ENCODE peak calls at places on chromosome 5, in ten cellular contexts. K, O, S, M, A, J, G, Y, P and V are unnamed samples.

GRCh38 chr5:165404917-165405316 is 1899.5 kb downstream of the MAT2B start:
- DNase-seq in M (no peak), K (no peak), Y (no peak), G (no peak), O (no peak), S (no peak), P (no peak), A (no peak), J (no peak), V (no peak)

GRCh38 chr5:89374144-89374784 is 491.3 kb upstream of the MEF2C start:
- DNase-seq in M (no peak), S (no peak), A (no peak), J (no peak), P (no peak), Y (no peak), G (no peak), K (no peak), O (no peak), V (peak; percentile 74)

GRCh38 chr5:118919016-118919415 is 69.3 kb downstream of the DTWD2 start:
- DNase-seq in K (no peak), O (no peak), M (no peak), A (no peak), J (no peak), G (no peak), S (no peak), Y (no peak), P (no peak), V (no peak)

GRCh38 chr5:10507575-10508024 is 56.3 kb upstream of the ANKRD33B start:
- DNase-seq in M (peak; percentile 75), S (no peak), J (no peak), Y (no peak), A (no peak), G (no peak), P (no peak), K (no peak), O (no peak), V (no peak)

GRCh38 chr5:82720764-82721163 is 356.4 kb downstream of the TMEM167A start:
- DNase-seq in O (no peak), K (no peak), S (no peak), Y (no peak), J (no peak), P (no peak), A (no peak), M (no peak), G (no peak), V (no peak)

GRCh38 chr5:125587631-125588030 is 835.6 kb upstream of the GRAMD2B start:
- DNase-seq in P (no peak), M (no peak), A (no peak), J (no peak), S (no peak), G (no peak), K (no peak), Y (no peak), O (no peak), V (no peak)

GRCh38 chr5:14242871-14243383 is 99.8 kb downstream of the TRIO start:
- DNase-seq in O (no peak), S (no peak), A (no peak), J (no peak), G (no peak), Y (no peak), P (no peak), K (no peak), M (no peak), V (no peak)

GRCh38 chr5:172718527-172719114 is 52.4 kb downstream of the DUSP1 start:
- DNase-seq in Y (no peak), J (no peak), K (no peak), A (no peak), S (no peak), G (no peak), O (no peak), P (no peak), M (no peak), V (no peak)

GRCh38 chr5:96565843-96566242 is 96.3 kb upstream of the CAST start:
- DNase-seq in M (peak; percentile 14), G (no peak), K (no peak), S (no peak), P (no peak), O (peak; percentile 33), A (no peak), J (no peak), Y (no peak), V (no peak)

DNA sequence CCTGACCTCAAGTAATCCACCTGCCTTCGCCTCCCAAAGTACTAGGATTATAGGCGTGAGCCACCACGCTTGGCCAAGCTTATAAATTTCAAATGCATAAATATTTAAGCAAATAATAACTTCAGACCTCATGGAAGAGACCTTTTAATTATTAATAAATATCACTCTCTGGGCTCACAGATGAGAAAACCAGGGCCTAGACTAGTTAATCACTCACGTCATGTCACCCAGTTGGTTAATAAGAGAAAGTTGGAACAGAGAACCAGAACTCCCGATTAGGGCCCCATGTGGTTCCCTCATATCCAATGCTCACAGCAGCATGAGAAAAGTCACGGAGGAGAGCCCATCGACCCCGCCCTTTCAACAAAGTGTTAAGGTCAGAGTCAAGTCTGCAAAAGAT is 79.3 kb downstream of the EPB41L4A start:
- DNase-seq in A (no peak), G (no peak), Y (no peak), J (no peak), M (no peak), K (no peak), S (no peak), O (no peak), P (no peak), V (no peak)
- TF ChIP-seq EP300 in A (no peak), G (no peak), Y (no peak), J (no peak), M (no peak), K (no peak), S (no peak), O (no peak), P (no peak), V (no peak)

GRCh38 chr5:151676719-151677118 is 10.0 kb downstream of the SPARC start:
- DNase-seq in M (no peak), J (no peak), K (no peak), G (no peak), O (no peak), P (no peak), A (no peak), S (no peak), Y (no peak), V (no peak)

GRCh38 chr5:151675956-151676712 is 10.6 kb downstream of the SPARC start:
- DNase-seq in Y (no peak), M (no peak), P (no peak), K (no peak), A (no peak), J (no peak), O (no peak), G (peak; percentile 56), S (no peak), V (no peak)

GRCh38 chr5:151678713-151679112 is 8.0 kb downstream of the SPARC start:
- DNase-seq in A (no peak), Y (no peak), M (no peak), G (peak; percentile 45), O (no peak), K (no peak), S (no peak), J (no peak), P (no peak), V (no peak)

GRCh38 chr5:151679421-151680155 is 7.1 kb downstream of the SPARC start:
- DNase-seq in S (no peak), O (no peak), M (no peak), Y (no peak), J (no peak), A (no peak), P (no peak), G (peak; percentile 57), K (no peak), V (no peak)

DNA sequence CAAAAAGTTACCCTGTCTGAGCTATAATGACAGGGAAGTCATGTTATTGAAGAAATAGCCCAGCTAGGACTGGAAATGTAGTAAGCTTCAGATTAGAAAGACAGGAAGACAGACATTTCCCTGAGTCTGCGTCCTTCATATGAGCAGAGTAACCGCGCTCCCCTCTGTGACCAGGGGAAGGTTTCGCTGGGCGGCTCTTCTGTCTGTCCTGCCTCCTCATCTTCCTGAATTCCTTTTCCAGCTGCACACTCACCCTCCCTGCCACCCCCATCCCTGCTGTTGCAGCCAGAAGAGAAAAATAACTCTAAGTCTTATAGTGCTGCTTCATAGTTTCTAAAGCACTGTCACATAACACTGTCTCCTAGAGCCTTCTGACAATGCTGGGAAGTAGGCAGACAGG is 8.6 kb downstream of the SPARC start:
- DNase-seq in S (no peak), A (no peak), Y (no peak), O (no peak), J (no peak), G (peak; percentile 65), P (no peak), M (no peak), K (no peak), V (no peak)
- TF ChIP-seq POLR2AphosphoS5 in S (no peak), A (no peak), Y (no peak), O (peak; percentile 0), J (no peak), G (no peak), P (no peak), M (no peak), K (no peak), V (no peak)

DNA sequence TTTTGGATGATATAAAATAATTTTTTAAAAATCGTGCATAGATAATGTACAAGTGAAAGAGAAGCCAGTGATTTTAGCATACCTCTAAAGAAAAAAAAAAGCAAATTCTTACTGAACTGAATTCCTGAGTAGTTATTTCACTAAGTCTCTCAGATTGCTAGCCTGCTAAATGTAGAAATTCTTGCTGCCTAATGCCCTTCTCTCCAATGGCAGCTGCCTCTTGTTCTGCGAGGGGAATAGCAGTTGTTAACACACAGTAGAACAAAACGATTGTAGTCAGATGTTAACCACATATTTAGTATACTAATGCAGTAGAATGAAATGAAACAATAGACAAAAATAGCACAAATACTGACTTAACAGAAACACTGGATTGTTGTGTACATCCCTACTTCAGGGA is 26.8 kb downstream of the SMAD5 start:
- DNase-seq in J (no peak), M (no peak), S (no peak), Y (no peak), O (no peak), K (no peak), A (no peak), G (no peak), P (no peak), V (no peak)
- H3K27ac ChIP-seq in J (no peak overlapping the region), M (no peak overlapping the region), S (no peak overlapping the region), Y (no peak overlapping the region), O (no peak overlapping the region), K (no peak overlapping the region), A (no peak overlapping the region), G (no peak overlapping the region), P (no peak overlapping the region), V (no peak overlapping the region)

GRCh38 chr5:5063533-5063953 is 76.6 kb upstream of the ADAMTS16 start:
- DNase-seq in M (peak; percentile 11), G (no peak), K (no peak), P (no peak), A (no peak), O (peak; percentile 25), J (peak; percentile 83), S (no peak), Y (no peak), V (no peak)
- TF ChIP-seq EP300 in M (no peak), G (no peak), K (no peak), P (no peak), A (no peak), O (no peak), J (no peak), S (no peak), Y (no peak), V (no peak)

GRCh38 chr5:83721878-83722779 is 1.5 kb upstream of the HAPLN1 start:
- DNase-seq in S (peak; percentile 62), K (peak; percentile 49), G (peak; percentile 76), O (peak; percentile 85), M (peak; percentile 21), P (no peak), J (peak; percentile 20), Y (peak; percentile 85), A (peak; percentile 92), V (peak; percentile 83)
- TF ChIP-seq POLR2AphosphoS5 in S (no peak), K (no peak), G (no peak), O (no peak), M (no peak), P (no peak), J (no peak), Y (no peak), A (no peak), V (no peak)